ENCODE peak calls at places on chromosomes 11 and 22, in five cellular contexts. U, X, O, M and C are unnamed samples.

GRCh38 chr11:67564230-67564629 is 19.4 kb upstream of the GSTP1 start:
- DNase-seq in O (no peak), U (no peak), X (peak; percentile 46), M (no peak), C (no peak)

GRCh38 chr11:103798456-103798855 is 238.0 kb upstream of the DDI1 start:
- DNase-seq in U (no peak), M (no peak), O (peak; percentile 35), X (no peak), C (no peak)

GRCh38 chr11:44568706-44569473 is 3.4 kb downstream of the CD82 start:
- DNase-seq in X (peak; percentile 83), U (peak; percentile 61), M (peak; percentile 97), O (peak; percentile 98), C (peak; percentile 86)

GRCh38 chr11:64246874-64247728 is at the start of gene PPP1R14B:
- DNase-seq in U (peak; percentile 93), O (peak; percentile 80), M (peak; percentile 96), X (peak; percentile 83), C (peak; percentile 94)

GRCh38 chr11:64903291-64903833 is 13.6 kb downstream of the ATG2A start:
- DNase-seq in O (no peak), U (no peak), X (no peak), M (no peak), C (no peak)

GRCh38 chr11:12735262-12735661 is 61.0 kb downstream of the TEAD1 start:
- DNase-seq in M (no peak), O (no peak), X (no peak), U (no peak), C (no peak)

GRCh38 chr11:111001986-111002616 is 243.4 kb upstream of the POU2AF2 start:
- DNase-seq in M (peak; percentile 37), X (peak; percentile 2), O (peak; percentile 95), U (no peak), C (peak; percentile 68)

GRCh38 chr11:6219359-6219758 is 14.0 kb downstream of the C11orf42 start:
- DNase-seq in M (peak; percentile 79), X (peak; percentile 74), U (peak; percentile 7), O (peak; percentile 90), C (peak; percentile 74)

GRCh38 chr22:45966320-45966891 is 10.6 kb downstream of the WNT7B start:
- DNase-seq in O (no peak), X (no peak), U (no peak), M (no peak), C (no peak)

GRCh38 chr11:8338138-8338537 is 74.5 kb upstream of the LMO1 start:
- DNase-seq in M (peak; percentile 77), X (peak; percentile 49), U (no peak), O (peak; percentile 12), C (peak; percentile 85)

GRCh38 chr11:34214961-34215805 is 109.8 kb downstream of the NAT10 start:
- DNase-seq in X (peak; percentile 88), U (peak; percentile 59), O (peak; percentile 78), M (no peak), C (no peak)

GRCh38 chr11:102664001-102664752 is 39.0 kb upstream of the MMP20 start:
- DNase-seq in U (no peak), M (no peak), X (no peak), O (no peak), C (no peak)

GRCh38 chr11:13486926-13487660 is 8.7 kb downstream of the PTH start:
- DNase-seq in U (no peak), O (no peak), X (no peak), M (no peak), C (peak; percentile 14)

GRCh38 chr22:45430871-45431270 is 17.4 kb downstream of the RIBC2 start:
- DNase-seq in M (no peak), X (no peak), O (no peak), U (no peak), C (no peak)

GRCh38 chr11:72613977-72614376 is 60.2 kb downstream of the PDE2A start:
- DNase-seq in M (no peak), X (no peak), O (no peak), U (no peak), C (no peak)

GRCh38 chr11:109641549-109641948 is 219.6 kb downstream of the C11orf87 start:
- DNase-seq in O (peak; percentile 38), U (peak; percentile 7), M (no peak), X (peak; percentile 37), C (no peak)

GRCh38 chr22:30947821-30948454 is 20.6 kb downstream of the MORC2 start:
- DNase-seq in U (no peak), M (peak; percentile 45), X (peak; percentile 36), O (peak; percentile 70), C (peak; percentile 37)

GRCh38 chr11:27723685-27724084 is 23.4 kb upstream of the BDNF start:
- DNase-seq in X (peak; percentile 28), M (no peak), U (no peak), O (peak; percentile 34), C (no peak)

GRCh38 chr11:67389477-67389876 is 2.3 kb upstream of the RAD9A start:
- DNase-seq in X (peak; percentile 27), O (no peak), U (peak; percentile 60), M (no peak), C (peak; percentile 41)

GRCh38 chr22:19612866-19613572 is 88.8 kb upstream of the CLDN5 start:
- DNase-seq in O (no peak), M (no peak), X (no peak), U (no peak), C (no peak)

GRCh38 chr11:1102221-1102971 is 27.7 kb downstream of the MUC2 start:
- DNase-seq in X (no peak), U (no peak), O (no peak), M (no peak), C (no peak)

GRCh38 chr22:46058591-46059519 is 81.9 kb upstream of the WNT7B start:
- DNase-seq in X (no peak), O (no peak), M (no peak), U (no peak), C (no peak)

GRCh38 chr11:120183701-120184141 is 27.1 kb upstream of the OAF start:
- DNase-seq in M (no peak), O (no peak), X (no peak), U (no peak), C (no peak)

GRCh38 chr11:4960877-4961276 is 5.4 kb upstream of the OR51A2 start:
- DNase-seq in X (no peak), U (no peak), O (no peak), M (no peak), C (no peak)

GRCh38 chr11:44622721-44623258 is 57.3 kb downstream of the CD82 start:
- DNase-seq in M (no peak), X (no peak), O (no peak), U (no peak), C (no peak)

GRCh38 chr11:133007020-133007584 is 525.2 kb downstream of the OPCML start:
- DNase-seq in O (no peak), U (no peak), M (no peak), X (no peak), C (no peak)

GRCh38 chr22:49334589-49334873 is 493.1 kb downstream of the BRD1 start:
- DNase-seq in M (no peak), X (no peak), U (no peak), O (no peak), C (no peak)

GRCh38 chr22:30945653-30946052 is 22.9 kb downstream of the MORC2 start:
- DNase-seq in M (no peak), O (no peak), X (no peak), U (no peak), C (no peak)

GRCh38 chr22:37186228-37186996 is 1.6 kb downstream of the C1QTNF6 start:
- DNase-seq in M (peak; percentile 91), O (peak; percentile 88), U (peak; percentile 71), X (peak; percentile 83), C (peak; percentile 82)

GRCh38 chr11:27902981-27903624 is 202.8 kb upstream of the BDNF start:
- DNase-seq in U (no peak), O (peak; percentile 73), X (no peak), M (no peak), C (peak; percentile 14)

GRCh38 chr22:27984001-27984695 is 65.1 kb upstream of the PITPNB start:
- DNase-seq in U (no peak), M (no peak), X (no peak), O (no peak), C (no peak)

GRCh38 chr11:117180020-117180419 is 1.5 kb downstream of the SIDT2 start:
- DNase-seq in X (no peak), U (no peak), O (no peak), M (peak; percentile 61), C (peak; percentile 43)

GRCh38 chr11:75925785-75926164 is 110.8 kb downstream of the UVRAG start:
- DNase-seq in U (no peak), X (no peak), M (no peak), O (peak; percentile 28), C (no peak)

GRCh38 chr11:45662665-45663485 is 2.5 kb downstream of the CHST1 start:
- DNase-seq in X (peak; percentile 17), O (peak; percentile 89), M (peak; percentile 92), U (no peak), C (peak; percentile 88)

GRCh38 chr11:132790466-132790865 is 741.8 kb downstream of the OPCML start:
- DNase-seq in M (no peak), U (no peak), O (no peak), X (no peak), C (no peak)

GRCh38 chr22:16956290-16956689 is 51.7 kb downstream of the GAB4 start:
- DNase-seq in O (no peak), U (no peak), M (no peak), X (no peak), C (no peak)

GRCh38 chr11:65262381-65262680 is 569 bp downstream of the POLA2 start:
- DNase-seq in U (no peak), O (no peak), X (peak; percentile 47), M (no peak), C (no peak)